ENCODE peak calls at places on chromosomes 13 and 19, in seven cellular contexts. E, B, C, L, Z, M and Y are unnamed samples.
A peak's percentile ranks its signal among the peaks of the same experiment; 100 is the strongest.

GRCh38 chr13:66344770-66345367 is 885.3 kb downstream of the PCDH9 start:
- DNase-seq in E (no peak), B (no peak), C (no peak), L (no peak), Z (no peak), M (no peak), Y (no peak)

GRCh38 chr19:1817553-1818179 is 5.6 kb upstream of the ATP8B3 start:
- DNase-seq in E (no peak), B (no peak), C (no peak), L (no peak), Z (no peak), M (no peak), Y (no peak)

GRCh38 chr13:94224670-94225069 is 254.8 kb downstream of the DCT start:
- DNase-seq in E (no peak), B (no peak), C (no peak), L (no peak), Z (no peak), M (no peak), Y (no peak)

GRCh38 chr19:58531052-58531600 is 11.5 kb upstream of the ZBTB45 start:
- DNase-seq in E (no peak), B (no peak), C (no peak), L (no peak), Z (no peak), M (no peak), Y (no peak)

GRCh38 chr13:97241761-97242160 is 19.6 kb downstream of the MBNL2 start:
- DNase-seq in E (no peak), B (no peak), C (no peak), L (no peak), Z (no peak), M (no peak), Y (no peak)

GRCh38 chr13:76969488-76970365 is 21.4 kb downstream of the ACOD1 start:
- DNase-seq in E (no peak), B (no peak), C (no peak), L (no peak), Z (no peak), M (peak; percentile 80), Y (no peak)

GRCh38 chr13:67285611-67286010 is 55.5 kb upstream of the PCDH9 start:
- DNase-seq in E (no peak), B (no peak), C (no peak), L (no peak), Z (no peak), M (no peak), Y (no peak)

GRCh38 chr13:93786846-93787245 is 560.2 kb downstream of the GPC6 start:
- DNase-seq in E (peak; percentile 25), B (no peak), C (no peak), L (no peak), Z (no peak), M (no peak), Y (no peak)

GRCh38 chr13:37954191-37954590 is 84.6 kb upstream of the TRPC4 start:
- DNase-seq in E (no peak), B (no peak), C (no peak), L (no peak), Z (no peak), M (peak; percentile 88), Y (no peak)

GRCh38 chr13:98370806-98371553 is 193.9 kb upstream of the RNF113B start:
- DNase-seq in E (peak; percentile 87), B (peak; percentile 97), C (no peak), L (no peak), Z (no peak), M (no peak), Y (no peak)

GRCh38 chr13:30169442-30169841 is 137.9 kb downstream of the KATNAL1 start:
- DNase-seq in E (no peak), B (no peak), C (no peak), L (no peak), Z (no peak), M (no peak), Y (no peak)

GRCh38 chr13:30191491-30192100 is 115.8 kb downstream of the KATNAL1 start:
- DNase-seq in E (no peak), B (peak; percentile 54), C (no peak), L (no peak), Z (no peak), M (no peak), Y (no peak)

GRCh38 chr19:5718579-5719273 is 1.2 kb downstream of the LONP1 start:
- DNase-seq in E (peak; percentile 85), B (peak; percentile 91), C (no peak), L (no peak), Z (no peak), M (peak; percentile 50), Y (no peak)

GRCh38 chr13:84648069-84648640 is 765.9 kb upstream of the SLITRK1 start:
- DNase-seq in E (peak; percentile 8), B (no peak), C (no peak), L (no peak), Z (no peak), M (no peak), Y (no peak)

GRCh38 chr13:102825921-102826706 is 19.7 kb upstream of the ERCC5 start:
- DNase-seq in E (peak; percentile 95), B (peak; percentile 93), C (no peak), L (no peak), Z (no peak), M (peak; percentile 60), Y (no peak)

GRCh38 chr19:15264061-15264932 is 32.0 kb upstream of the EPHX3 start:
- DNase-seq in E (peak; percentile 78), B (peak; percentile 65), C (peak; percentile 90), L (peak; percentile 53), Z (peak; percentile 88), M (no peak), Y (peak; percentile 72)

GRCh38 chr13:87274209-87274819 is 396.9 kb upstream of the SLITRK5 start:
- DNase-seq in E (peak; percentile 51), B (peak; percentile 47), C (no peak), L (no peak), Z (peak; percentile 49), M (no peak), Y (no peak)

GRCh38 chr13:89407357-89407756 is 1736.2 kb downstream of the SLITRK5 start:
- DNase-seq in E (no peak), B (no peak), C (no peak), L (no peak), Z (no peak), M (no peak), Y (no peak)

GRCh38 chr13:99988469-99989375 is 7.1 kb downstream of the ZIC2 start:
- DNase-seq in E (no peak), B (no peak), C (no peak), L (no peak), Z (peak; percentile 63), M (no peak), Y (no peak)

GRCh38 chr13:112194167-112194530 is 127.2 kb downstream of the SOX1 start:
- DNase-seq in E (no peak), B (no peak), C (no peak), L (no peak), Z (no peak), M (no peak), Y (no peak)

GRCh38 chr13:51257187-51257586 is 35.0 kb downstream of the FAM124A start:
- DNase-seq in E (no peak), B (no peak), C (no peak), L (no peak), Z (no peak), M (no peak), Y (no peak)
- TF ChIP-seq CTCF in E (no peak), B (no peak), C (no peak), L (no peak), Z (no peak), M (peak; percentile 13), Y (no peak)

DNA sequence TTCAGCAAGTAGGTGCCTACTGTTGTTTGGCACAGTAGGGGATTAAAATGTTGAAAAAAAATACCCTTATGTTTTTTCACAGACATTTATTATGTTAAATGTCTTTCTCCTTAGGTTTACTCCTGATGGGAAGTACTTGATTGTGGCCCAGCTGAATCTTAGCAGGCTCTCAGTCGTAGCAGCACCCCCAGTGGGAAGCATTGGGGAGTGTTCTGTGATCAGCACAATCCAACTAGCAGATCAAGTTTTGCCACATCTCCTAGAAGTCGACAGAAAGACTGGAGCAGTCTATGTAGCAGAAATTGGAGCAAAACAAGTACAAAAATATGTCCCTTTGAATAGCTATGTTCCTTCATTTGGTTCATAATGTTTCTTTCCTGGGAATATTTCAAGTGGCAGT is 9.3 kb downstream of the NHLRC3 start:
- DNase-seq in E (no peak), B (no peak), C (no peak), L (no peak), Z (peak; percentile 52), M (no peak), Y (no peak)
- TF ChIP-seq CTCF in E (no peak), B (no peak), C (no peak), L (no peak), Z (no peak), M (peak; percentile 44), Y (no peak)

GRCh38 chr19:55452381-55453325 is 8.8 kb downstream of the ISOC2 start:
- DNase-seq in E (peak; percentile 88), B (peak; percentile 79), C (peak; percentile 89), L (peak; percentile 78), Z (peak; percentile 95), M (no peak), Y (no peak)
- TF ChIP-seq CTCF in E (no peak), B (peak; percentile 11), C (peak; percentile 14), L (no peak), Z (no peak), M (no peak), Y (no peak)

GRCh38 chr19:50519006-50519575 is 5.4 kb upstream of the ASPDH start:
- DNase-seq in E (no peak), B (no peak), C (no peak), L (no peak), Z (no peak), M (no peak), Y (no peak)

GRCh38 chr19:50516456-50516855 is 2.7 kb upstream of the ASPDH start:
- DNase-seq in E (no peak), B (no peak), C (no peak), L (no peak), Z (no peak), M (no peak), Y (no peak)

GRCh38 chr19:50516859-50517703 is 3.4 kb upstream of the ASPDH start:
- DNase-seq in E (no peak), B (no peak), C (no peak), L (no peak), Z (no peak), M (no peak), Y (no peak)

GRCh38 chr19:50517704-50518075 is 4.0 kb upstream of the ASPDH start:
- DNase-seq in E (no peak), B (no peak), C (no peak), L (no peak), Z (no peak), M (no peak), Y (no peak)

GRCh38 chr19:50518091-50519005 is 4.6 kb upstream of the ASPDH start:
- DNase-seq in E (no peak), B (no peak), C (no peak), L (no peak), Z (peak; percentile 73), M (no peak), Y (no peak)
- TF ChIP-seq CTCF in E (no peak), B (no peak), C (no peak), L (no peak), Z (peak; percentile 59), M (no peak), Y (no peak)

GRCh38 chr19:41377977-41378707 is 1.8 kb downstream of the TMEM91 start:
- DNase-seq in E (no peak), B (no peak), C (no peak), L (no peak), Z (peak; percentile 69), M (no peak), Y (no peak)
- TF ChIP-seq CTCF in E (peak; percentile 10), B (peak; percentile 14), C (no peak), L (no peak), Z (no peak), M (peak; percentile 7), Y (no peak)